ENCODE peak calls at places on chromosomes 5 and 9, in six cellular contexts. R is heart left ventricle, K is IMR-90, Y is uterus, I is H1, C is K562. S is an unnamed sample.

GRCh38 chr5:51376504-51376903 is 6.7 kb upstream of the ISL1 start:
- DNase-seq in Y (no peak), C (no peak), R (no peak), K (no peak), I (no peak), S (no peak)

GRCh38 chr5:176948458-176948857 is 49.3 kb upstream of the HK3 start:
- DNase-seq in K (no peak), R (no peak), I (no peak), C (no peak), Y (no peak), S (no peak)

GRCh38 chr5:81789033-81789432 is 38.1 kb upstream of the SSBP2 start:
- DNase-seq in R (no peak), Y (no peak), I (no peak), K (peak), C (peak), S (no peak)

GRCh38 chr5:74227081-74227480 is 413.4 kb downstream of the ENC1 start:
- DNase-seq in K (no peak), C (no peak), Y (no peak), R (no peak), I (no peak), S (no peak)

GRCh38 chr5:134466241-134467069 is 54.8 kb upstream of the CDKN2AIPNL start:
- DNase-seq in R (peak), I (peak), K (peak), C (peak), Y (peak), S (peak)

GRCh38 chr9:80892703-80893102 is 796.6 kb downstream of the TLE1 start:
- DNase-seq in K (peak), C (no peak), R (no peak), I (no peak), Y (no peak), S (no peak)

GRCh38 chr9:76415731-76416130 is 21.5 kb upstream of the RFK start:
- DNase-seq in I (no peak), Y (no peak), R (no peak), C (no peak), K (no peak), S (no peak)

GRCh38 chr5:36156619-36157018 is 4.7 kb downstream of the SKP2 start:
- DNase-seq in I (no peak), R (no peak), C (no peak), K (peak), Y (no peak), S (no peak)

GRCh38 chr5:77367733-77368132 is 124.4 kb downstream of the WDR41 start:
- DNase-seq in I (no peak), C (no peak), K (peak), Y (no peak), R (no peak), S (no peak)

GRCh38 chr5:154479944-154480750 is 2.1 kb upstream of the HAND1 start:
- DNase-seq in R (no peak), Y (no peak), K (no peak), I (peak), C (no peak), S (no peak)

GRCh38 chr9:8052991-8053390 is 253.4 kb upstream of the DMAC1 start:
- DNase-seq in K (no peak), Y (no peak), C (no peak), I (no peak), R (no peak), S (no peak)

GRCh38 chr9:127913682-127914081 is 3.2 kb downstream of the ST6GALNAC4 start:
- DNase-seq in K (no peak), I (no peak), C (no peak), Y (no peak), R (no peak), S (no peak)

GRCh38 chr9:82404484-82405280 is 416.1 kb downstream of the SPATA31D1 start:
- DNase-seq in C (no peak), R (no peak), I (no peak), K (peak), Y (peak), S (no peak)

GRCh38 chr9:122860319-122861142 is 32.1 kb upstream of the PDCL start:
- DNase-seq in I (no peak), C (no peak), R (no peak), K (no peak), Y (no peak), S (no peak)

GRCh38 chr5:63959177-63959982 is 2.9 kb downstream of the HTR1A start:
- DNase-seq in R (no peak), I (peak), K (no peak), Y (no peak), C (no peak), S (no peak)

DNA sequence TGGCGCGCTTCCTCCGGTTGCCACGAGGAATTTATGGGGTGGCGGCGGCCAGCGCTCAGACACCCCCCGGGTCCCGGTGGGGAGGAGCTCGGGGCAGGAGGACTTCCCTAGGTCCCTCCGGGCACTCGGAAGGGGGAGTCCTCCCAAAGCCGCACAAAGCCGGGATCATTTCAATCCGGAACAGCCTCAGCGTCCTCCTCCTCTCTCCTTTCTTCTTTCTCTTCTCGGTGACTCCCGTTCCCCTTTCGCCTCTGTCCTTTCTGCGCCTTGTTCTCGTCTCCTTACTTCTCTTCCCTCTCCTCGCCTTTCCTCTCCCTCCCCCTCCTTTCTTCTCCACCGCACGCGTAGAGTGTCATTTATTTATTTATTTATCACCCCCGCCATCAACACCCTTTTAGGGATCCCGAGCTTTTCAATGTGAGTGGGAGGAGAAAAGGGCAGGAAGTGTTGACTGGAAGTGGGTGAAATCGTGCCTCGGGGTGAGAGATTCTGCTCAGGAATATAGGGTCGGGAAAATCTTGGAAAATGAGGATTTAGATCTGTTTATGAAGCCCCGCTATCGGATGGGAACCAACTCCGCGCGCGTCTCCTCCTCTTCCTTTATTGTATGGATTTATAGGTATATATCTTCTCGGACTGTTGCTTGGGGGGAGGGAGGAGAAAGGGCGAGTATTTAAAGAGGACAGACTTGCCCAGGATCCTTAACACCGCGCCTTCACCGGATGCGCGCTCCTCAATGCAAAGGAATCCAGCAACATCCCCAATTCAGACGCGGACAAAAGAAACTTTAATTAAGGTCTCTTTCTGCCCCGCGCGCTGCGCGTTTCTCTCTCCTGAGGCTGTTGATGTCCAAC is 2.0 kb upstream of the ZNF462 start:
- DNase-seq in R (peak), I (peak), K (peak), C (no peak), Y (peak), S (peak)
- TF ChIP-seq POLR2A in R (no peak), I (peak), K (no peak), C (no peak), Y (no peak), S (peak)

GRCh38 chr5:112921031-112921832 is 795 bp downstream of the REEP5 start:
- DNase-seq in R (peak), K (peak), Y (peak), I (peak), C (peak), S (peak)
- TF ChIP-seq POLR2A in R (no peak), K (peak), Y (peak), I (peak), C (no peak), S (peak)

GRCh38 chr9:130575514-130575913 is 3.9 kb upstream of the FUBP3 start:
- DNase-seq in I (no peak), R (no peak), Y (no peak), C (no peak), K (no peak), S (no peak)
- TF ChIP-seq POLR2A in I (no peak), R (no peak), Y (no peak), C (no peak), K (no peak), S (no peak)

DNA sequence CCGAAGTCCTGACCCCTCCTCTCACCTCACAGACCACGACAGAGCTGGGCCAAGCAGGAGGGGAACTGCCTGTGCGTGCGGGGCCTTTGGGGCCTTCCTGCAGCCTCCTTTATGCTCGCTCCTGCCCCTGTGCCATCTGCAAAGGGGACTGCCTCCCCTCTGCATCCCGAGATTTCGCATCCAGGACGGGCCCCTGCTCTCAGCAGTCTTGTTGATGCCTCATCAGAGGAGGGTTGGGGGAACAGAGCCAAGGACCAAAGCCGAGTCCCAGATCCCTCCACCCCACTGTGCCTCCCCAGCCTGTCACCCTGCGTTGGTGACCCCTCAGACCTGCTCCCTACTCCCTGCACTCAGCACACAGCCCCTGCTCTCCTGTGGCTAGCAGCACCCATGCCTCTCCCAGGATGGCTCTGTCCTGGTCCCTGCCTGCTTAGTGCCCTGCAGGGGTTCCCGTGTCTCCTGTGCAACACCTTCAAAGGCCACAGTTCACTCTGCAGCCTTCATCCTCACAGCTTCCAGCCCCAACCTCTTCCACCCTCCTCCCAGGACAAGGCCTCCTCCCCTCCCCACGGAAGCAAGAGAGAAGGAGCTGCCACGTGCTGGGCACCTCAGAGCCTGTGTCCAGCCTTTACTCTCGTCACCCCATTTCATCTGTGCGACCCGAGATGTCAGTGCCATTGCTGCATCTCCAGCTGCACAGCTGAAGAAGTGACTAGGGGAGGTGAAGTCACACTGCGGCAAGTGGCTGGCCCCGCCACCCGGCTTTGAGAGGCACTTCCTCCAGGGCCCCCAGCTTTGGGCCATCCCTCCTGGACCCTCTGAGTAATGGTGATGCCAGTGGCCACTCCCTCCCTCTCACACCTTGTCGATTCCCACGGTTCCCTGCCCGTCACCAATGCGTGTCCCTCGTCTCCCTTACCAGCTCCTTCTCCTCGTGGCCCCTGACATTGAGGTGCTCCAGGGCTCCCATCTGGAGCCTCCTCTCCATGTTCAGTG is 62.6 kb upstream of the LRRTM2 start:
- DNase-seq in Y (no peak), I (no peak), K (no peak), C (no peak), R (no peak), S (no peak)
- TF ChIP-seq POLR2A in Y (no peak), I (no peak), K (no peak), C (peak), R (no peak), S (no peak)

DNA sequence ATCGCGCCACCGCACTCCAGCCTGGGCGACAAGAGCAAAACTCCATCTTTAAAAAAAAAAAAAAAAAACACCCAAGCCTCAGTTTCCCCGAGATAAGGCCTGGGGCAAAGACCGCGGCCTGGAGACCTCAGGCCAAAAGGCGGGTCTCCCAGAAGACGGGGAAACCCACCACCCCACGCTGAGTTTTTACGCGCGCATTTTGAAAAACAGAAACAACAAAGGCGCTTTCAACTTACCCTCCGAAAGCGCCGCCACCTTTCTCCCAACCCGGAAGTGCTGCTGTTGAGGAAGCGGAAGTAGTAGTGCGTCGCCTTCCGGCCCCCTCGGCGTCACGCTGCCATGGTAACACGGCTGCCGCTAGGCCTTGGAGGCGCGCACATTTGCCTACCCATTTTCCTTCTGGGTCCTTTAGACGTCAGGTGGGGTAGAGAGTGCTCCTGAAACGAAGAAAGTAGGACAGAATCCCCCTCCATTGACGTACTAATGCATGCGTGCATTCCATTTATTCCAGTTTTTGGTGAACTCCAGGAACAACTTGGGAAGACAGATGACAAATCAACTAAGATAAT is at the start of gene TTF1:
- DNase-seq in C (peak), K (peak), R (peak), I (peak), Y (peak), S (peak)
- TF ChIP-seq POLR2A in C (peak), K (peak), R (peak), I (no peak), Y (no peak), S (peak)

GRCh38 chr9:105244274-105244995 is at the start of gene SLC44A1:
- DNase-seq in I (peak), R (peak), Y (peak), K (peak), C (peak), S (peak)
- TF ChIP-seq POLR2A in I (no peak), R (peak), Y (peak), K (no peak), C (peak), S (peak)

S was measured in H54.